ENCODE peak calls at places on chromosomes 1 and 21, in eight cellular contexts. One of them, this sample, is unnamed.

GRCh38 chr1:161274874-161275273 is 16.3 kb downstream of the PCP4L1 start:
- DNase-seq in left ventricle myocardium inferior: no peak
- DNase-seq in mesendoderm: no peak
- DNase-seq in AG04450: no peak
- DNase-seq in fibroblast of lung: no peak
- DNase-seq in OCI-LY7: no peak
- DNase-seq in substantia nigra: no peak
- DNase-seq in IMR-90: no peak
- DNase-seq in this sample: no peak

GRCh38 chr1:160636547-160636946 is 10.3 kb downstream of the SLAMF1 start:
- DNase-seq in substantia nigra: no peak
- DNase-seq in fibroblast of lung: no peak
- DNase-seq in IMR-90: no peak
- DNase-seq in AG04450: no peak
- DNase-seq in mesendoderm: no peak
- DNase-seq in OCI-LY7: no peak
- DNase-seq in left ventricle myocardium inferior: no peak
- DNase-seq in this sample: no peak

GRCh38 chr21:42974832-42975820 is 764 bp downstream of the PKNOX1 start:
- DNase-seq in fibroblast of lung: peak
- DNase-seq in OCI-LY7: peak
- DNase-seq in IMR-90: peak
- DNase-seq in mesendoderm: peak
- DNase-seq in left ventricle myocardium inferior: peak
- DNase-seq in AG04450: no peak
- DNase-seq in substantia nigra: peak
- DNase-seq in this sample: peak

GRCh38 chr1:91755176-91755575 is 130.8 kb downstream of the TGFBR3 start:
- DNase-seq in AG04450: no peak
- DNase-seq in fibroblast of lung: no peak
- DNase-seq in substantia nigra: no peak
- DNase-seq in OCI-LY7: no peak
- DNase-seq in mesendoderm: no peak
- DNase-seq in left ventricle myocardium inferior: peak
- DNase-seq in IMR-90: peak
- DNase-seq in this sample: no peak

GRCh38 chr1:23343246-23344110 is 606 bp downstream of the HNRNPR start:
- DNase-seq in left ventricle myocardium inferior: no peak
- DNase-seq in IMR-90: peak
- DNase-seq in substantia nigra: peak
- DNase-seq in AG04450: peak
- DNase-seq in OCI-LY7: peak
- DNase-seq in mesendoderm: peak
- DNase-seq in fibroblast of lung: peak
- DNase-seq in this sample: no peak

GRCh38 chr1:29197590-29197924 is 15.9 kb upstream of the SRSF4 start:
- DNase-seq in left ventricle myocardium inferior: no peak
- DNase-seq in mesendoderm: peak
- DNase-seq in IMR-90: peak
- DNase-seq in fibroblast of lung: peak
- DNase-seq in OCI-LY7: peak
- DNase-seq in AG04450: no peak
- DNase-seq in substantia nigra: no peak
- DNase-seq in this sample: peak

GRCh38 chr21:26850116-26850643 is 5.0 kb upstream of the ADAMTS1 start:
- DNase-seq in OCI-LY7: peak
- DNase-seq in IMR-90: peak
- DNase-seq in left ventricle myocardium inferior: no peak
- DNase-seq in substantia nigra: no peak
- DNase-seq in fibroblast of lung: peak
- DNase-seq in mesendoderm: peak
- DNase-seq in AG04450: no peak
- DNase-seq in this sample: no peak

GRCh38 chr1:85582687-85583354 is 2.3 kb downstream of the CCN1 start:
- DNase-seq in OCI-LY7: no peak
- DNase-seq in fibroblast of lung: peak
- DNase-seq in IMR-90: peak
- DNase-seq in substantia nigra: no peak
- DNase-seq in left ventricle myocardium inferior: no peak
- DNase-seq in mesendoderm: peak
- DNase-seq in AG04450: no peak
- DNase-seq in this sample: no peak

GRCh38 chr1:40014812-40015594 is 25.5 kb upstream of the CAP1 start:
- DNase-seq in OCI-LY7: no peak
- DNase-seq in left ventricle myocardium inferior: no peak
- DNase-seq in IMR-90: peak
- DNase-seq in fibroblast of lung: peak
- DNase-seq in AG04450: peak
- DNase-seq in mesendoderm: no peak
- DNase-seq in substantia nigra: no peak
- DNase-seq in this sample: no peak

GRCh38 chr1:21659924-21660326 is 9.2 kb downstream of the RAP1GAP start:
- DNase-seq in substantia nigra: no peak
- DNase-seq in fibroblast of lung: no peak
- DNase-seq in IMR-90: no peak
- DNase-seq in AG04450: no peak
- DNase-seq in OCI-LY7: no peak
- DNase-seq in left ventricle myocardium inferior: no peak
- DNase-seq in mesendoderm: no peak
- DNase-seq in this sample: no peak

GRCh38 chr1:203268901-203269653 is 36.2 kb upstream of the BTG2 start:
- DNase-seq in left ventricle myocardium inferior: no peak
- DNase-seq in OCI-LY7: peak
- DNase-seq in IMR-90: peak
- DNase-seq in AG04450: no peak
- DNase-seq in fibroblast of lung: peak
- DNase-seq in substantia nigra: no peak
- DNase-seq in mesendoderm: peak
- DNase-seq in this sample: peak

GRCh38 chr1:224368409-224368808 is 11.7 kb downstream of the CNIH4 start:
- DNase-seq in AG04450: no peak
- DNase-seq in OCI-LY7: no peak
- DNase-seq in substantia nigra: no peak
- DNase-seq in IMR-90: peak
- DNase-seq in fibroblast of lung: peak
- DNase-seq in mesendoderm: no peak
- DNase-seq in left ventricle myocardium inferior: no peak
- DNase-seq in this sample: no peak

GRCh38 chr1:227174136-227174535 is 144.2 kb downstream of the CDC42BPA start:
- DNase-seq in fibroblast of lung: peak
- DNase-seq in mesendoderm: no peak
- DNase-seq in substantia nigra: no peak
- DNase-seq in left ventricle myocardium inferior: no peak
- DNase-seq in OCI-LY7: no peak
- DNase-seq in IMR-90: peak
- DNase-seq in AG04450: no peak
- DNase-seq in this sample: no peak

GRCh38 chr1:62918706-62919105 is 134.8 kb downstream of the ATG4C start:
- DNase-seq in OCI-LY7: no peak
- DNase-seq in IMR-90: no peak
- DNase-seq in mesendoderm: no peak
- DNase-seq in AG04450: no peak
- DNase-seq in left ventricle myocardium inferior: no peak
- DNase-seq in fibroblast of lung: no peak
- DNase-seq in substantia nigra: no peak
- DNase-seq in this sample: no peak

GRCh38 chr1:90591970-90592356 is 125.1 kb downstream of the BARHL2 start:
- DNase-seq in fibroblast of lung: no peak
- DNase-seq in substantia nigra: no peak
- DNase-seq in mesendoderm: peak
- DNase-seq in AG04450: no peak
- DNase-seq in IMR-90: no peak
- DNase-seq in left ventricle myocardium inferior: no peak
- DNase-seq in OCI-LY7: no peak
- DNase-seq in this sample: no peak

GRCh38 chr1:212586429-212587303 is 21.9 kb upstream of the ATF3 start:
- DNase-seq in IMR-90: no peak
- DNase-seq in substantia nigra: no peak
- DNase-seq in fibroblast of lung: peak
- DNase-seq in left ventricle myocardium inferior: no peak
- DNase-seq in mesendoderm: no peak
- DNase-seq in OCI-LY7: no peak
- DNase-seq in AG04450: no peak
- DNase-seq in this sample: no peak

GRCh38 chr1:74271503-74271902 is 36.3 kb downstream of the TNNI3K start:
- DNase-seq in left ventricle myocardium inferior: no peak
- DNase-seq in AG04450: no peak
- DNase-seq in substantia nigra: no peak
- DNase-seq in OCI-LY7: no peak
- DNase-seq in IMR-90: no peak
- DNase-seq in mesendoderm: peak
- DNase-seq in fibroblast of lung: no peak
- DNase-seq in this sample: no peak

GRCh38 chr1:39380036-39380435 is 111.4 kb upstream of the BMP8A start:
- DNase-seq in IMR-90: no peak
- DNase-seq in OCI-LY7: no peak
- DNase-seq in substantia nigra: no peak
- DNase-seq in left ventricle myocardium inferior: no peak
- DNase-seq in AG04450: no peak
- DNase-seq in fibroblast of lung: no peak
- DNase-seq in mesendoderm: no peak
- DNase-seq in this sample: no peak

GRCh38 chr1:61230523-61230922 is 148.2 kb downstream of the NFIA start:
- DNase-seq in IMR-90: no peak
- DNase-seq in substantia nigra: no peak
- DNase-seq in left ventricle myocardium inferior: no peak
- DNase-seq in fibroblast of lung: no peak
- DNase-seq in OCI-LY7: no peak
- DNase-seq in mesendoderm: no peak
- DNase-seq in AG04450: no peak
- DNase-seq in this sample: no peak

GRCh38 chr1:17586172-17586963 is 46.9 kb downstream of the ARHGEF10L start:
- DNase-seq in left ventricle myocardium inferior: no peak
- DNase-seq in AG04450: peak
- DNase-seq in IMR-90: peak
- DNase-seq in mesendoderm: peak
- DNase-seq in fibroblast of lung: peak
- DNase-seq in OCI-LY7: no peak
- DNase-seq in substantia nigra: no peak
- DNase-seq in this sample: no peak

GRCh38 chr21:29056538-29057050 is 16.9 kb downstream of the CCT8 start:
- DNase-seq in OCI-LY7: no peak
- DNase-seq in left ventricle myocardium inferior: no peak
- DNase-seq in fibroblast of lung: peak
- DNase-seq in mesendoderm: no peak
- DNase-seq in IMR-90: no peak
- DNase-seq in AG04450: no peak
- DNase-seq in substantia nigra: no peak
- DNase-seq in this sample: no peak

GRCh38 chr1:96387785-96388184 is 333.8 kb upstream of the PTBP2 start:
- DNase-seq in fibroblast of lung: no peak
- DNase-seq in left ventricle myocardium inferior: no peak
- DNase-seq in OCI-LY7: no peak
- DNase-seq in AG04450: no peak
- DNase-seq in IMR-90: no peak
- DNase-seq in substantia nigra: no peak
- DNase-seq in mesendoderm: no peak
- DNase-seq in this sample: no peak

GRCh38 chr1:105442901-105443300 is 1613.6 kb upstream of the PRMT6 start:
- DNase-seq in left ventricle myocardium inferior: no peak
- DNase-seq in fibroblast of lung: no peak
- DNase-seq in AG04450: no peak
- DNase-seq in OCI-LY7: no peak
- DNase-seq in substantia nigra: no peak
- DNase-seq in IMR-90: no peak
- DNase-seq in mesendoderm: no peak
- DNase-seq in this sample: no peak

GRCh38 chr1:221204055-221204833 is 325.0 kb downstream of the HLX start:
- DNase-seq in left ventricle myocardium inferior: no peak
- DNase-seq in AG04450: no peak
- DNase-seq in mesendoderm: peak
- DNase-seq in OCI-LY7: no peak
- DNase-seq in fibroblast of lung: no peak
- DNase-seq in IMR-90: no peak
- DNase-seq in substantia nigra: no peak
- DNase-seq in this sample: no peak
- H3K27ac ChIP-seq in left ventricle myocardium inferior: peak
- H3K27ac ChIP-seq in AG04450: no peak
- H3K27ac ChIP-seq in mesendoderm: no peak
- H3K27ac ChIP-seq in OCI-LY7: no peak
- H3K27ac ChIP-seq in fibroblast of lung: no peak
- H3K27ac ChIP-seq in IMR-90: no peak
- H3K27ac ChIP-seq in substantia nigra: no peak
- H3K27ac ChIP-seq in this sample: no peak

GRCh38 chr1:206556748-206557635 is 49.7 kb downstream of the RASSF5 start:
- DNase-seq in fibroblast of lung: peak
- DNase-seq in mesendoderm: peak
- DNase-seq in substantia nigra: peak
- DNase-seq in OCI-LY7: peak
- DNase-seq in IMR-90: peak
- DNase-seq in left ventricle myocardium inferior: peak
- DNase-seq in AG04450: no peak
- DNase-seq in this sample: peak

GRCh38 chr1:206554833-206555472 is 47.6 kb downstream of the RASSF5 start:
- DNase-seq in substantia nigra: no peak
- DNase-seq in AG04450: no peak
- DNase-seq in mesendoderm: no peak
- DNase-seq in left ventricle myocardium inferior: no peak
- DNase-seq in OCI-LY7: no peak
- DNase-seq in IMR-90: no peak
- DNase-seq in fibroblast of lung: no peak
- DNase-seq in this sample: no peak

GRCh38 chr1:206554201-206554600 is 46.9 kb downstream of the RASSF5 start:
- DNase-seq in OCI-LY7: no peak
- DNase-seq in IMR-90: no peak
- DNase-seq in substantia nigra: no peak
- DNase-seq in left ventricle myocardium inferior: no peak
- DNase-seq in mesendoderm: no peak
- DNase-seq in AG04450: no peak
- DNase-seq in fibroblast of lung: no peak
- DNase-seq in this sample: no peak

GRCh38 chr1:206556047-206556747 is 48.9 kb downstream of the RASSF5 start:
- DNase-seq in substantia nigra: no peak
- DNase-seq in left ventricle myocardium inferior: no peak
- DNase-seq in IMR-90: no peak
- DNase-seq in AG04450: no peak
- DNase-seq in mesendoderm: no peak
- DNase-seq in OCI-LY7: no peak
- DNase-seq in fibroblast of lung: no peak
- DNase-seq in this sample: peak

GRCh38 chr1:206555473-206555935 is 48.2 kb downstream of the RASSF5 start:
- DNase-seq in substantia nigra: peak
- DNase-seq in mesendoderm: no peak
- DNase-seq in IMR-90: no peak
- DNase-seq in OCI-LY7: peak
- DNase-seq in fibroblast of lung: peak
- DNase-seq in left ventricle myocardium inferior: peak
- DNase-seq in AG04450: no peak
- DNase-seq in this sample: peak
- H3K27ac ChIP-seq in substantia nigra: no peak
- H3K27ac ChIP-seq in mesendoderm: no peak
- H3K27ac ChIP-seq in IMR-90: no peak
- H3K27ac ChIP-seq in OCI-LY7: no peak
- H3K27ac ChIP-seq in fibroblast of lung: no peak
- H3K27ac ChIP-seq in left ventricle myocardium inferior: peak
- H3K27ac ChIP-seq in AG04450: no peak
- H3K27ac ChIP-seq in this sample: peak

GRCh38 chr1:168585191-168585590 is 8.8 kb downstream of the XCL1 start:
- DNase-seq in AG04450: no peak
- DNase-seq in fibroblast of lung: peak
- DNase-seq in IMR-90: peak
- DNase-seq in mesendoderm: no peak
- DNase-seq in substantia nigra: no peak
- DNase-seq in left ventricle myocardium inferior: no peak
- DNase-seq in OCI-LY7: no peak
- DNase-seq in this sample: no peak
- H3K27ac ChIP-seq in AG04450: no peak
- H3K27ac ChIP-seq in fibroblast of lung: no peak
- H3K27ac ChIP-seq in IMR-90: no peak
- H3K27ac ChIP-seq in mesendoderm: no peak
- H3K27ac ChIP-seq in substantia nigra: no peak
- H3K27ac ChIP-seq in left ventricle myocardium inferior: no peak
- H3K27ac ChIP-seq in OCI-LY7: no peak
- H3K27ac ChIP-seq in this sample: no peak

GRCh38 chr21:45525910-45526306 is 16.3 kb downstream of the SLC19A1 start:
- DNase-seq in left ventricle myocardium inferior: no peak
- DNase-seq in AG04450: no peak
- DNase-seq in fibroblast of lung: no peak
- DNase-seq in substantia nigra: no peak
- DNase-seq in OCI-LY7: no peak
- DNase-seq in mesendoderm: no peak
- DNase-seq in IMR-90: no peak
- DNase-seq in this sample: no peak
- H3K27ac ChIP-seq in left ventricle myocardium inferior: peak
- H3K27ac ChIP-seq in AG04450: no peak
- H3K27ac ChIP-seq in fibroblast of lung: no peak
- H3K27ac ChIP-seq in substantia nigra: no peak
- H3K27ac ChIP-seq in OCI-LY7: no peak
- H3K27ac ChIP-seq in mesendoderm: no peak
- H3K27ac ChIP-seq in IMR-90: no peak
- H3K27ac ChIP-seq in this sample: no peak

This sample was measured in CD4-positive, CD25-positive, alpha-beta regulatory T cell.